ENCODE peak calls at places on chromosomes 3 and 15, in eight cellular contexts. B, T, Q, N, E, J, C and K are unnamed samples.

GRCh38 chr15:56533741-56534416 is 68.9 kb upstream of the MNS1 start:
- DNase-seq in J (no peak), T (no peak), N (no peak), E (no peak), Q (no peak), B (no peak), C (no peak), K (no peak)

GRCh38 chr3:122101646-122102045 is 46.5 kb downstream of the CD86 start:
- DNase-seq in C (no peak), B (no peak), J (peak), T (no peak), E (peak), N (no peak), Q (no peak), K (no peak)

GRCh38 chr3:172840913-172841312 is 90.4 kb downstream of the ECT2 start:
- DNase-seq in E (no peak), C (no peak), N (no peak), Q (no peak), B (no peak), T (no peak), J (no peak), K (no peak)

GRCh38 chr3:16211176-16211904 is 36.9 kb downstream of the GALNT15 start:
- DNase-seq in C (no peak), N (no peak), E (no peak), J (no peak), B (no peak), Q (no peak), T (no peak), K (no peak)

GRCh38 chr15:75455982-75456531 is 4.6 kb upstream of the SIN3A start:
- DNase-seq in E (peak), Q (no peak), B (no peak), N (no peak), T (peak), J (peak), C (peak), K (no peak)

GRCh38 chr15:50077655-50078054 is 41.4 kb downstream of the ATP8B4 start:
- DNase-seq in Q (no peak), T (no peak), B (no peak), J (no peak), N (no peak), C (no peak), E (no peak), K (no peak)

GRCh38 chr3:192467230-192468186 is 259.8 kb downstream of the FGF12 start:
- DNase-seq in J (peak), B (peak), N (peak), C (no peak), E (peak), Q (peak), T (peak), K (no peak)

GRCh38 chr15:98727115-98728040 is 79.0 kb downstream of the IGF1R start:
- DNase-seq in Q (peak), J (peak), N (peak), C (no peak), E (peak), T (peak), B (peak), K (peak)

DNA sequence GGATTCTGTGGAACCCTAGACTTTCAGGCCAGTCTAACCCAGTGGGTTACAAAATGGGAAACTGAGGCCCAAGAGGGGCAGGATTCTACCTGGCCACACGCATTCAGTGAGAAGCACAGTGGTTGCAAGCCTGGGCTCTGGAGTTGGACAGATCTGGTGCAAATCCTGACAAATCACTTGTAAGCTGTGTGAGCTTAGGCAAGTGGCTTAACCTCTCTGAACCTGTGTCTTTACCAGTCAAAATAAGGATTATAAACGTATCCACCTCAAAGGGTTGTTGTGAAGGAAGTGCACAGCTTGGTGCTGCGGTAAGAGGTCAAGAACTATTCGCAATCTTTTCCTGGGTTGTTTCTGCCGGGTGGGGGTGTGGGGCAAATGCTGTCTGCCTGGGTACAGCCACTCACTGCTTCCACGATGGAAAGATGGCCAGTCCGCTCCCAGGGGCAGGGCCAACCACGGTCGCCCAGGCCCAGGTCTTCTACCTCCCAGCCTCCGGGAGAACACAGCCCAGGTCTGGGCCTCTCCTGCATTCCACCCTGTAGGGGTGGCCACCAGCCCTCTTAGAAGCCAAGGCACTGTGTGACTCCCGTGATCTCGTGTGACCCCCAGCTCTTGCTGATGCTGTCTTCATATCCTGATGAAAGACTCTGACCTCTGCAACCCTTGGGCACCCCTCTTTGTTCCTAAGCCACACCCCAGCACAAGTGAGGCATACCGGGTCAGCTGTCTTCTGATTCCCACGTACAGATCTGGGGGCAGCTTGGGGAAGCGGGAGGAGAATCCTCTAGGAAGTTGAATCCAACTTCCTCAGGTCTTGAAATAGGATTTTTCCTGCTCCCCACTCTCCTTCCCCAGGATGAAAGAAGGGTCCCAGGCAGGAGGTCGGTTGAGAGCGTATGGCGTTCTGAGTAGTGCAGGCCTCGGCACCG is 1.5 kb downstream of the CHRNA3 start:
- DNase-seq in C (no peak), B (no peak), J (peak), E (no peak), Q (no peak), T (no peak), N (peak), K (no peak)
- H3K4me3 ChIP-seq in C (no peak), B (no peak), J (no peak), E (no peak), Q (no peak), T (no peak), N (no peak), K (peak)

DNA sequence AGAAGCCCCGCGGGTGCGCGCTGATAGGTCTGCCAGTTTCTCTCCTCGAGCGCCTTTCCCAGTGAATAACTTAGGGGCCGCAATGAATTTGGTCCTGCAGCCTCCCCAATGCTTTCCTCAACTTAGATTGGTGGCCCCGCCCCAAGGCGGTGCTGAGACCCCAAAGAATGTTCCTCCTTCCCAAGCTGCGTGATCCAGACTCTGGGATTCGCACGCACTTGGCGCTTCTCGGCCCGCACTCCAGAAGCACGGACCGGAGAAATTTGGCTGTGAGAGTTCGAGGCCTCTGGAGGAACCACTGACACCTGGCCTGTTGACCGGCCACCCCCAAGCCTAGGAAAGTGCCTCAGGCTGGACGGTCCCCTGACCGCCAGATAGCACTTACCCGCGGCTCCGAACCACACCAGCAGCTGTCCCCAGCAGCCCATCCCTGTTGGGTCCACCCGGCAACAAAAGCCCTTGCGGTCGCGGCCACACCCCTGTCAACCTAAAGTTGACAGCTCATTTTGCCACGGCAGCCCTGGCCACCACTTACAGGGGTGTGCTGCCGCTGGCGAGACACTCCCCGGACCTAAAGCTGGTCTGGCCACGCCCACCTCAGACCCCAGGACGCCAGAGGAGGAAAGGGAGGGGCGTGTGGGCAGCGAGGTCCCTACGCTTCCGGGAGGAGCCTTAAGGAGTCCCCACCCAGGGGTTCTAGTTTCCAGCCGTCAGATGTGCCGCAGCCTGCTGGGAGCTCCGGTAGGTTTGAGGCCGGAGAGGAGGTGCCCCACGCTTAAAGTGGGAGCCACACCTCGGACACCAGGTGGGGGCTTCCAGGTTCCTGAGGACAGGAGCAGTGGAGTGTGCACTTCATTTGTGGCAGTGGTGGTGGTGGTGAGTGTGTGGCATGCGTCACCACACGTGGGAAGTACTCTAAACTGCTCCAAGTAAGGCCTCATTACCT is at the start of gene LTK:
- DNase-seq in Q (no peak), B (no peak), T (peak), E (no peak), N (no peak), C (peak), J (peak), K (no peak)
- H3K27ac ChIP-seq in Q (no peak), B (no peak), T (no peak), E (no peak), N (no peak), C (no peak), J (no peak), K (peak)

GRCh38 chr3:89306535-89306934 is 199.1 kb downstream of the EPHA3 start:
- DNase-seq in E (no peak), Q (no peak), T (no peak), B (no peak), J (no peak), N (no peak), C (no peak), K (no peak)

GRCh38 chr3:89314454-89314853 is 207.0 kb downstream of the EPHA3 start:
- DNase-seq in T (no peak), B (no peak), E (peak), J (peak), C (no peak), Q (no peak), N (peak), K (no peak)

GRCh38 chr3:89315750-89316149 is 208.3 kb downstream of the EPHA3 start:
- DNase-seq in B (no peak), N (no peak), T (no peak), E (no peak), Q (no peak), J (no peak), C (no peak), K (no peak)

DNA sequence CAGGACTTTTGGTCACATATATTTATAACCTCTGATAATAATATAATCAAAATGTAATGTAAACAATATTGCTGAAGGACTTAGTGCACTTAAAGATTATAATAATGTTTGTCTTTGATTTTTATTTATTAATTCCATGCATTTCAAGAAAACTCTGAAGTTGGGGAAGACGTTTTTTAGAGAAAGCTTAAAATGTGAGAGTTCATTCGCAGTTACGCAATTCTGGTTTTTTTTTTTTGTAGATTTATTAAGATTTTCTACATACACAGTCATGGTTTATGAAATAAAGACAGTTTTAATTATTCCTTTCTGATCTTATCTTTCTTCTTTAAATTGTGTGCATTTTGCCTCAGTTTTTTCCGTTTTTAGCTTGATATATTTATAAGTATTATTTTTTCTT is 204.7 kb downstream of the EPHA3 start:
- DNase-seq in C (no peak), T (no peak), E (no peak), N (no peak), Q (no peak), J (no peak), B (no peak), K (no peak)
- H3K4me3 ChIP-seq in C (no peak), T (no peak), E (no peak), N (no peak), Q (no peak), J (no peak), B (no peak), K (no peak)

GRCh38 chr3:55484741-55485207 is 2.3 kb downstream of the WNT5A start:
- DNase-seq in J (no peak), C (no peak), T (no peak), N (no peak), Q (no peak), B (no peak), E (no peak), K (no peak)
- H3K27ac ChIP-seq in J (peak), C (no peak), T (peak), N (no peak), Q (no peak), B (peak), E (no peak), K (no peak)

GRCh38 chr15:89315375-89315929 is 19.2 kb downstream of the POLG start:
- DNase-seq in E (no peak), C (no peak), T (no peak), Q (no peak), N (no peak), J (no peak), B (no peak), K (no peak)

GRCh38 chr15:89320200-89320599 is 14.4 kb downstream of the POLG start:
- DNase-seq in B (no peak), N (no peak), Q (no peak), J (no peak), E (no peak), C (no peak), T (no peak), K (no peak)

GRCh38 chr15:89321521-89322410 is 12.9 kb downstream of the POLG start:
- DNase-seq in Q (peak), E (no peak), C (no peak), B (no peak), T (no peak), N (no peak), J (no peak), K (no peak)

GRCh38 chr15:89322822-89323221 is 11.8 kb downstream of the POLG start:
- DNase-seq in T (no peak), B (no peak), Q (no peak), N (peak), C (no peak), J (no peak), E (no peak), K (no peak)

DNA sequence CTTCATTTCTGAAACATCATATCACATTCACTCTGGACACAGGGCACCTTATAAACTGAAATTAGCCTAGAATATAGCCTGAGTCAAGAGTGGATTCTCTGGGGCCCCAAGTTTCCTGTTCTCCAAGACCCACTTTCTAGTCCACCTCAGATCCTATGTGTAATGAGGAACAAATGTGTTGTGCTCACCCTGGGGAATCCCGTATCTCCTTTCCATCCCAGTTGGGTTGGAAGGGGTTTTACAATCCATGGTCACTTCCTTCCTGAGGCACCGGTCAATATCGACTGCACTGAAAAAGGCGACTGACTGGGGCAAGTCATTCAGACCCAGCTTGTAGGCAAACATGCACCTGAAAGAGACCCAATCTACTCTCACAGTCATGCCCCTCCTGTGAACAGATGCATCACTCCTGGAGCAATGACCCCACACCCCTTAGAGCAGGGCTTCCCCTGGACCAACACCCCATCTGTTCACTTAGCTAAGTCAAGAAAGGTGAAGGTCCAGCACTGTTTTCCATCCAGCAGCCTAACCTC is 17.4 kb downstream of the POLG start:
- DNase-seq in J (no peak), T (no peak), B (no peak), Q (no peak), C (no peak), N (no peak), E (no peak), K (no peak)
- H3K4me3 ChIP-seq in J (no peak), T (no peak), B (no peak), Q (no peak), C (no peak), N (no peak), E (no peak), K (no peak)